ENCODE peak calls at places on chromosomes 4 and X, in four cellular contexts. One of them, this sample, is unnamed.

GRCh38 chrX:38192007-38192625 is 28.6 kb downstream of the SRPX start:
- DNase-seq in body of pancreas: peak
- DNase-seq in GM12865: peak
- DNase-seq in CD8-positive, alpha-beta T cell: no peak
- DNase-seq in this sample: no peak

GRCh38 chr4:130359537-130359936 is 1263.6 kb downstream of the C4orf33 start:
- DNase-seq in body of pancreas: no peak
- DNase-seq in GM12865: no peak
- DNase-seq in CD8-positive, alpha-beta T cell: no peak
- DNase-seq in this sample: no peak

GRCh38 chr4:56048621-56049427 is 100.1 kb downstream of the CEP135 start:
- DNase-seq in body of pancreas: peak
- DNase-seq in GM12865: peak
- DNase-seq in CD8-positive, alpha-beta T cell: no peak
- DNase-seq in this sample: peak

GRCh38 chr4:15239866-15240265 is 188.0 kb upstream of the C1QTNF7 start:
- DNase-seq in body of pancreas: peak
- DNase-seq in GM12865: no peak
- DNase-seq in CD8-positive, alpha-beta T cell: no peak
- DNase-seq in this sample: no peak

GRCh38 chrX:21700289-21700688 is 42.2 kb upstream of the KLHL34 start:
- DNase-seq in body of pancreas: no peak
- DNase-seq in GM12865: no peak
- DNase-seq in CD8-positive, alpha-beta T cell: no peak
- DNase-seq in this sample: no peak

GRCh38 chr4:41424541-41424940 is 113.4 kb upstream of the LIMCH1 start:
- DNase-seq in body of pancreas: no peak
- DNase-seq in GM12865: no peak
- DNase-seq in CD8-positive, alpha-beta T cell: no peak
- DNase-seq in this sample: no peak

GRCh38 chrX:128396601-128397000 is 344.4 kb upstream of the ACTRT1 start:
- DNase-seq in body of pancreas: no peak
- DNase-seq in GM12865: no peak
- DNase-seq in CD8-positive, alpha-beta T cell: no peak
- DNase-seq in this sample: no peak

GRCh38 chr4:48017108-48017527 is 546 bp downstream of the NIPAL1 start:
- DNase-seq in body of pancreas: peak
- DNase-seq in GM12865: no peak
- DNase-seq in CD8-positive, alpha-beta T cell: peak
- DNase-seq in this sample: no peak

GRCh38 chrX:153057281-153057680 is 1.0 kb downstream of the PNMA3 start:
- DNase-seq in body of pancreas: no peak
- DNase-seq in GM12865: no peak
- DNase-seq in CD8-positive, alpha-beta T cell: no peak
- DNase-seq in this sample: no peak

GRCh38 chr4:140757220-140757607 is 1.0 kb upstream of the TBC1D9 start:
- DNase-seq in body of pancreas: no peak
- DNase-seq in GM12865: no peak
- DNase-seq in CD8-positive, alpha-beta T cell: no peak
- DNase-seq in this sample: no peak
- H3K4me3 ChIP-seq in body of pancreas: no peak
- H3K4me3 ChIP-seq in GM12865: no peak
- H3K4me3 ChIP-seq in CD8-positive, alpha-beta T cell: no peak
- H3K4me3 ChIP-seq in this sample: no peak

DNA sequence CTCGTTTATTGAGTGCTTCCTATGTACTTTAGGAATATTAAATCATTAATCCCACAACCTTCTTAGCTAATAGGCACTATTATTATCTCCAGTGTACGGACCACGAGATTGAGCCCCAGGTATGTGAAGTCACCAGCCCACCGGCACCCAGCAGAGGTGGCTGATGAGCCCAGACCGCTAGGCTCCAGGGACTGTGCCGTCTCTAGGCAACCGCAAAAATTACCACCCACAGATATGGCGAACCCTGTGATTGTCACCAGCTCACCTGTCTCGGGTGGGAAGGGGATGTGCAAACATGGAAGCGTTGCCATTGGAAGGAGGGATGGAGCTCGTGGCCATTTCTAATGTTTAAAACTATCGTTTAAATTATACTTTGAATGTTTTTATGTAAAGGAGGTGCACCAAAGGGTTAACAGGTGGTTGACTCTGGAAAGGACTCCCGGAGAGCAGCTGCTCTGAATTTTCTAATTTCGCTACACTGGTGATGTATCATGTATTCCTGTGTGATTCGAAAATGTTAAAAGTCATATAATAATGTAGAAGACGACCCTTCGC is 21.0 kb upstream of the JAKMIP1 start:
- DNase-seq in body of pancreas: no peak
- DNase-seq in GM12865: no peak
- DNase-seq in CD8-positive, alpha-beta T cell: no peak
- DNase-seq in this sample: no peak
- H3K4me3 ChIP-seq in body of pancreas: no peak
- H3K4me3 ChIP-seq in GM12865: no peak
- H3K4me3 ChIP-seq in CD8-positive, alpha-beta T cell: no peak
- H3K4me3 ChIP-seq in this sample: no peak

DNA sequence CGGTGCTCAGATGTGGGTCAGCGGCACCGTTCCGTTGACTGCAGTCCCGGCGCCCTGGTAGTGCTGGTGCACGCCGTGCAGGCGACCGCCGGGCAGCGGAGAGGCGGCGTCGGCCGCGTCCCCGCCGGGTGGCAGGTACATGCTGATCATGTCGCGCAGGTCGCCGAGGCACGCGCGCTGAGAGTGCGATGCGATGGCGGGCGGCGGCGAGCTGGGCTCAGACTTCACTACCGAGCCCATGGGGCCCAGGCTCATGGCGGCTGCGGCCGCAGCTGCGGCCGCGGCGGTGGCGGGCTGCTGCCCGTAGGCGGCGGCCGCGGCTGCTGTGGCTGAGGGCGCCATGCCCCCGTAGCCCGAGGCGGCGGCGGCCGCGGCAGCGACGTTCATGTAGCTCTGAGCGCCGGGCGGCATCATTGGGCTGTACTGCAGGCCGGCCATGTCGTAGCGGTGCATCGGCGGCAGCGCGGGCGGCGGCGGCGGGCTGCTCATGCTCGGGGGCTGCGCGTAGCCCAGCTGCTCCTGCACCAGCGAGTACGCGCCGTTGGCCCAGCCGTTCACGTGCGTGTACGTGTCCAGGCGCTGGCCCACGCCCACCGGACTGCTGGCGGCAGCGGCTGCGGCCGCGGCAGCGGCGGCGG is 1.0 kb downstream of the SOX3 start:
- DNase-seq in body of pancreas: peak
- DNase-seq in GM12865: no peak
- DNase-seq in CD8-positive, alpha-beta T cell: no peak
- DNase-seq in this sample: no peak
- H3K4me3 ChIP-seq in body of pancreas: no peak
- H3K4me3 ChIP-seq in GM12865: no peak
- H3K4me3 ChIP-seq in CD8-positive, alpha-beta T cell: no peak
- H3K4me3 ChIP-seq in this sample: no peak

GRCh38 chr4:106315968-106316772 is at the start of the genes AIMP1 and TBCK:
- DNase-seq in body of pancreas: peak
- DNase-seq in GM12865: peak
- DNase-seq in CD8-positive, alpha-beta T cell: peak
- DNase-seq in this sample: peak

GRCh38 chr4:106315476-106315967 is 487 bp downstream of the TBCK start:
- DNase-seq in body of pancreas: no peak
- DNase-seq in GM12865: no peak
- DNase-seq in CD8-positive, alpha-beta T cell: peak
- DNase-seq in this sample: peak

GRCh38 chr4:106316773-106317409 is 541 bp downstream of the AIMP1 start:
- DNase-seq in body of pancreas: no peak
- DNase-seq in GM12865: peak
- DNase-seq in CD8-positive, alpha-beta T cell: no peak
- DNase-seq in this sample: peak

GRCh38 chr4:106318511-106318910 is 2.2 kb downstream of the AIMP1 start:
- DNase-seq in body of pancreas: no peak
- DNase-seq in GM12865: no peak
- DNase-seq in CD8-positive, alpha-beta T cell: no peak
- DNase-seq in this sample: no peak

DNA sequence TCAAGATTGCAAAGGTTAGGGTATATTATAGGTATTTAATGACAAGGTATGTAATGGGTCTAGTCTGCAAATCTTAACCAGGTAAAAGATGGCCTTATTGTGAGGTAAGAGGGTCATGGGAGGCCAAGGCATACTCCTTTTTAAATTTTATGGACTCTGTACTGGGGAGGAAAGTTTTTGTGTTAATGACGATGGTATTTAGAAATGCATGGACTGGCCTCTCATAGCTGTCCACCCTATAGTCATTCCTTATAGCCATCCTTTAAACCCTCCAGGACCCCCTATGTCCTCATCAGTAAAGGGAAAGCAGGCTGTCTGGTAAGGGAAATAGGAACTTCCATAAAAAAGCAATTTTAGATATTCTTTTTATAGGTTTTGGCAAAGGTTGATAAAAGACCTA is 1.5 kb downstream of the AIMP1 start:
- DNase-seq in body of pancreas: no peak
- DNase-seq in GM12865: no peak
- DNase-seq in CD8-positive, alpha-beta T cell: no peak
- DNase-seq in this sample: no peak
- H3K4me3 ChIP-seq in body of pancreas: no peak
- H3K4me3 ChIP-seq in GM12865: peak
- H3K4me3 ChIP-seq in CD8-positive, alpha-beta T cell: no peak
- H3K4me3 ChIP-seq in this sample: peak

This sample was measured in Jurkat, Clone E6-1.